ENCODE peak calls at places on chromosomes 2 and 18, in nine cellular contexts. K is GM23248, L is neural progenitor cell, D is MM.1S, G is GM23338, S is SK-N-SH, W is fibroblast of lung, P is mammary epithelial cell, F is HCT116. I is an unnamed sample. For H3K27me3 and H3K79me2, the result is how much of the 10 kb centered on the place peaks cover.

GRCh38 chr18:59885579-59886163 is 14.1 kb upstream of the PMAIP1 start:
- DNase-seq in W (peak), S (no peak), P (peak), K (peak), G (no peak), F (no peak), L (no peak), D (peak), I (peak)

GRCh38 chr2:128786800-128787478 is 468.3 kb upstream of the HS6ST1 start:
- DNase-seq in W (peak), L (peak), P (no peak), G (peak), D (no peak), K (peak), S (no peak), F (no peak), I (no peak)

GRCh38 chr18:22176622-22177495 is 7.5 kb downstream of the GATA6 start:
- DNase-seq in S (no peak), D (no peak), W (no peak), L (peak), G (peak), P (no peak), K (peak), F (no peak), I (peak)

GRCh38 chr2:239197146-239197545 is 203.7 kb downstream of the HDAC4 start:
- DNase-seq in F (no peak), P (no peak), K (no peak), G (no peak), W (no peak), S (no peak), L (no peak), D (no peak), I (no peak)

GRCh38 chr2:9288681-9289338 is 82.2 kb downstream of the ASAP2 start:
- DNase-seq in F (no peak), P (peak), G (peak), L (no peak), S (no peak), D (no peak), W (peak), K (peak), I (no peak)

GRCh38 chr2:207807516-207807915 is 37.8 kb upstream of the FZD5 start:
- DNase-seq in F (no peak), D (no peak), W (no peak), S (no peak), L (no peak), P (no peak), K (no peak), G (no peak), I (no peak)

GRCh38 chr2:190267302-190267701 is 52.3 kb downstream of the HIBCH start:
- DNase-seq in K (peak), W (peak), D (no peak), L (no peak), G (no peak), F (peak), P (peak), S (no peak), I (no peak)

GRCh38 chr18:21896732-21897336 is 156.2 kb downstream of the MIB1 start:
- DNase-seq in P (no peak), K (peak), W (no peak), L (no peak), D (no peak), G (peak), S (no peak), F (no peak), I (no peak)

GRCh38 chr2:197269173-197269572 is 41.4 kb downstream of the ANKRD44 start:
- DNase-seq in L (no peak), W (peak), S (no peak), D (no peak), K (peak), P (peak), G (no peak), F (no peak), I (no peak)

GRCh38 chr2:7225848-7226247 is 308.6 kb downstream of the RNF144A start:
- DNase-seq in D (no peak), F (no peak), S (no peak), G (no peak), L (no peak), W (no peak), K (no peak), P (no peak), I (no peak)

GRCh38 chr2:114079366-114080004 is 189.6 kb downstream of the ACTR3 start:
- DNase-seq in W (no peak), F (no peak), P (no peak), D (no peak), L (no peak), G (no peak), S (no peak), K (no peak), I (no peak)

GRCh38 chr2:133977385-133977784 is 276.5 kb upstream of the MGAT5 start:
- DNase-seq in F (no peak), P (no peak), K (no peak), G (no peak), W (no peak), S (no peak), D (peak), L (no peak), I (no peak)

GRCh38 chr18:3720818-3721545 is 271.0 kb downstream of the TGIF1 start:
- DNase-seq in D (no peak), P (no peak), L (no peak), F (no peak), G (no peak), S (no peak), K (no peak), W (no peak), I (no peak)

GRCh38 chr2:224039080-224039769 is at the start of gene SERPINE2:
- DNase-seq in G (peak), P (peak), S (peak), L (peak), D (peak), F (peak), W (peak), K (peak), I (peak)

GRCh38 chr2:196083601-196084000 is 15.0 kb upstream of the DNAH7 start:
- DNase-seq in P (no peak), L (no peak), W (no peak), K (no peak), S (no peak), F (no peak), D (no peak), G (no peak), I (no peak)

GRCh38 chr2:208363485-208363884 is 43.1 kb upstream of the PTH2R start:
- DNase-seq in W (peak), F (no peak), G (no peak), P (peak), S (no peak), K (peak), L (no peak), D (no peak), I (peak)

GRCh38 chr2:44120428-44120827 is 48.2 kb upstream of the PPM1B start:
- DNase-seq in G (no peak), P (peak), D (peak), F (no peak), K (peak), W (peak), S (no peak), L (no peak), I (peak)

GRCh38 chr2:75068546-75068945 is 110.1 kb downstream of the POLE4 start:
- DNase-seq in F (no peak), W (peak), L (no peak), D (no peak), P (no peak), G (no peak), S (no peak), K (no peak), I (no peak)

GRCh38 chr2:64812298-64812697 is 158.6 kb upstream of the SERTAD2 start:
- DNase-seq in L (no peak), P (no peak), K (no peak), S (no peak), D (no peak), F (no peak), W (no peak), G (no peak), I (no peak)

GRCh38 chr2:105510761-105511669 is 112.2 kb upstream of the FHL2 start:
- DNase-seq in W (peak), P (peak), S (no peak), K (peak), G (no peak), D (peak), F (peak), L (no peak), I (peak)

GRCh38 chr18:51890762-51891161 is 449.2 kb upstream of the DCC start:
- DNase-seq in P (peak), W (peak), F (no peak), K (peak), L (no peak), D (no peak), G (no peak), S (no peak), I (no peak)

GRCh38 chr18:73774836-73775509 is 372.7 kb downstream of the FBXO15 start:
- DNase-seq in P (peak), L (peak), W (no peak), G (peak), F (no peak), S (no peak), D (no peak), K (no peak), I (no peak)

GRCh38 chr2:180663016-180663471 is 317.4 kb upstream of the UBE2E3 start:
- DNase-seq in L (no peak), K (peak), S (no peak), P (no peak), F (no peak), G (no peak), W (no peak), D (peak), I (no peak)

GRCh38 chr2:19850056-19850455 is 51.7 kb downstream of the TTC32 start:
- DNase-seq in L (no peak), F (no peak), W (no peak), G (no peak), D (no peak), K (no peak), S (no peak), P (no peak), I (no peak)

GRCh38 chr2:19847486-19847885 is 54.3 kb downstream of the TTC32 start:
- DNase-seq in S (no peak), P (no peak), F (no peak), W (no peak), D (no peak), K (no peak), L (no peak), G (no peak), I (no peak)

GRCh38 chr2:19850526-19851050 is 51.2 kb downstream of the TTC32 start:
- DNase-seq in W (no peak), G (no peak), D (no peak), L (no peak), K (no peak), F (no peak), P (no peak), S (no peak), I (no peak)

GRCh38 chr2:19848029-19848750 is 53.6 kb downstream of the TTC32 start:
- DNase-seq in F (no peak), K (no peak), D (no peak), L (no peak), W (no peak), P (no peak), G (no peak), S (no peak), I (no peak)

DNA sequence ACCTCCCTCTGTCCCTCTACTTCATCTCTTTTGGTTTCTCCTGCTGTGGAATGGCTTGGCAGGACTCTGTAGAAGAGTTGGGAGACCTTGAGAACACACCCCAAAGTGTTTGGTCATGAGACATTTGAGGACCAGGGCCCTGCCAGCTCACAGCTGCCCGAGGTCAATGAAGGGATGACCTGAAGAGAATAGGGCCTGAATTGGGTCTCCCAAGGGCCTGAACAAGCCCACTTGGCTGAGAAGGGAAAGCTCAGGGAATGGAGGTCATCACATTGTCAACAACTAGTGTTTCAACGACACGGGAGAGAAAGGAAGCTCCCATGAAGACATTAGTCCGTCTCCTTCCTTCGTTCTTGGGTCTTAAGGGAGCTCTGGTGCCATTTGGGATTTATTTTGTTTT is 52.8 kb downstream of the TTC32 start:
- DNase-seq in D (no peak), S (no peak), P (no peak), L (no peak), K (no peak), G (no peak), W (no peak), F (no peak), I (no peak)
- H3K27me3 ChIP-seq in D (under half), S (under half), P (under half), L (under half), K (under half), G (under half), W (under half), F (under half), I (under half)

DNA sequence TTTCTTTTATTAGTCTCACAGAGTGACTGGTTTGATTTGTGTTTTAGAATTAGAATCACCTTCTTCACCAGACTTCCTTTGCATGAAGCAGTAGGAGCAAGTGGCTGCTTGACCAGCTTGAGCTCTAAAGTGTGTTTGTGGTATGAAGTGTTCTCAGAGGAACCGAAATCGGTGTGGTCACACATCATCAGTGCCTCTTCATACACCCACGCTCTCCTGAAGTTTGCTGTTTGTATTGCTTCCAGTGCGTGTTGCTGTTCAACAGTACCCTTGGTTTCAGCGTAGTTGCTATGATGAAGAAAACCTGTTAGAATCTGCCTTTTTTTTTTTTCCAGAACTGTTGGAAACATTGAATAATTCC is 77.9 kb downstream of the LIMS1 start:
- DNase-seq in D (peak), P (peak), F (no peak), K (no peak), L (no peak), G (no peak), S (no peak), W (peak), I (no peak)
- H3K79me2 ChIP-seq in D (half or more), P (half or more), F (under half), K (half or more), L (under half), G (under half), S (half or more), W (under half), I (half or more)

DNA sequence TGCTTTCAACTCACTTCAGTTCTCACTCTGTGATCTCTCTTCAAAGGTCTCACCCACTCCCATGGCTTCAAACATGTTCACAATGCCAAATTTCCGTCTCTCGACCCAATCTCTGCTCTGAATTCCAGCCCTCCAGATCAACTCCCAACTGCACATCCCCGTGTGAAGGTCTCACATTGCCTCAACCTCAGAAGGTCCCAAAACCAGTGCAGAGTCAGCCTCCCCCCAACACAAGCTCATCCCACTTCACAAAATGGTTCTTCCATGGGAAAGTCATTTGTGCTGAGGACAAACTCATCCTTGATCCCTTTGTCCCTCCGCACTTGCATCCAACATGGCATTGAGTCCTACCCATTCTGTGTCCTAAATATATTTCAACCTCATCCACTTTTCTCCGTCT is 31.0 kb upstream of the GNAL start:
- DNase-seq in G (no peak), W (no peak), P (no peak), L (no peak), K (no peak), S (no peak), D (no peak), F (no peak), I (no peak)
- H3K27me3 ChIP-seq in G (under half), W (under half), P (under half), L (under half), K (under half), S (half or more), D (under half), F (under half), I (under half)

GRCh38 chr2:119221609-119222008 is 2.0 kb upstream of the STEAP3 start:
- DNase-seq in F (no peak), P (no peak), D (no peak), W (no peak), L (no peak), K (no peak), G (no peak), S (no peak), I (no peak)

GRCh38 chr2:119224391-119224972 is 848 bp downstream of the STEAP3 start:
- DNase-seq in W (no peak), S (peak), L (no peak), D (no peak), K (no peak), P (no peak), G (no peak), F (no peak), I (peak)

GRCh38 chr2:119223521-119224390 is at the start of gene STEAP3:
- DNase-seq in G (peak), L (peak), K (peak), P (peak), F (peak), S (peak), D (peak), W (peak), I (peak)

GRCh38 chr2:119222213-119222612 is 1.4 kb upstream of the STEAP3 start:
- DNase-seq in W (no peak), G (no peak), D (no peak), K (no peak), S (no peak), L (no peak), P (no peak), F (no peak), I (peak)

GRCh38 chr2:119222863-119223520 is 642 bp upstream of the STEAP3 start:
- DNase-seq in K (no peak), G (peak), D (no peak), L (no peak), S (no peak), F (no peak), W (no peak), P (no peak), I (peak)
- H3K79me2 ChIP-seq in K (under half), G (under half), D (under half), L (under half), S (under half), F (under half), W (under half), P (under half), I (under half)

GRCh38 chr18:57434536-57435494 is at the start of gene ONECUT2:
- DNase-seq in W (peak), P (peak), L (peak), G (peak), F (peak), K (peak), D (no peak), S (peak), I (peak)
- H3K27me3 ChIP-seq in W (half or more), P (half or more), L (half or more), G (half or more), F (under half), K (half or more), D (under half), S (under half), I (half or more)

GRCh38 chr2:235521844-235522243 is 28.0 kb downstream of the AGAP1 start:
- DNase-seq in W (peak), F (no peak), P (no peak), K (peak), G (no peak), L (no peak), S (no peak), D (no peak), I (no peak)
- H3K79me2 ChIP-seq in W (under half), F (half or more), P (half or more), K (half or more), G (half or more), L (half or more), S (half or more), D (half or more), I (half or more)

I was measured in osteoblast.